ENCODE peak calls at places on chromosomes 7 and 10, in five cellular contexts. V is PC-9; J is GM23248; L is effector memory CD4-positive, alpha-beta T cell; R is tibial nerve. S is an unnamed sample.

GRCh38 chr10:117318909-117319308 is 56.3 kb downstream of the PDZD8 start:
- DNase-seq in L (no peak), V (no peak), R (no peak), J (peak), S (no peak)

GRCh38 chr7:21076579-21076978 is 289.9 kb upstream of the SP8 start:
- DNase-seq in V (peak), L (no peak), J (no peak), R (no peak), S (no peak)

GRCh38 chr7:83161851-83162401 is 758 bp downstream of the PCLO start:
- DNase-seq in J (no peak), L (no peak), R (no peak), V (no peak), S (no peak)

GRCh38 chr10:109898666-109899577 is 24.4 kb downstream of the XPNPEP1 start:
- DNase-seq in R (peak), L (no peak), V (no peak), J (peak), S (no peak)

GRCh38 chr7:121697731-121698396 is 175.1 kb upstream of the PTPRZ1 start:
- DNase-seq in L (no peak), V (no peak), J (no peak), R (no peak), S (no peak)

GRCh38 chr10:18238875-18239485 is 98.8 kb downstream of the CACNB2 start:
- DNase-seq in L (no peak), R (no peak), J (peak), V (no peak), S (no peak)

GRCh38 chr7:125391921-125392320 is 462.3 kb upstream of the POT1 start:
- DNase-seq in R (no peak), J (no peak), L (no peak), V (no peak), S (no peak)

GRCh38 chr7:16619979-16620408 is 25.6 kb downstream of the ANKMY2 start:
- DNase-seq in V (no peak), J (no peak), R (no peak), L (no peak), S (no peak)

GRCh38 chr7:135147899-135148721 is at the start of gene TMEM140:
- DNase-seq in V (peak), J (peak), R (peak), L (peak), S (peak)

GRCh38 chr7:134067164-134067563 is 60.0 kb upstream of the LRGUK start:
- DNase-seq in L (no peak), V (no peak), J (no peak), R (no peak), S (no peak)

GRCh38 chr10:5476918-5477525 is 22.3 kb downstream of the CALML5 start:
- DNase-seq in J (peak), L (no peak), R (no peak), V (no peak), S (no peak)

GRCh38 chr7:156493942-156494341 is 146.6 kb upstream of the RNF32 start:
- DNase-seq in L (no peak), R (no peak), J (no peak), V (peak), S (no peak)

GRCh38 chr10:132458595-132459251 is 61.7 kb downstream of the PWWP2B start:
- DNase-seq in J (peak), V (no peak), L (peak), R (peak), S (peak)

DNA sequence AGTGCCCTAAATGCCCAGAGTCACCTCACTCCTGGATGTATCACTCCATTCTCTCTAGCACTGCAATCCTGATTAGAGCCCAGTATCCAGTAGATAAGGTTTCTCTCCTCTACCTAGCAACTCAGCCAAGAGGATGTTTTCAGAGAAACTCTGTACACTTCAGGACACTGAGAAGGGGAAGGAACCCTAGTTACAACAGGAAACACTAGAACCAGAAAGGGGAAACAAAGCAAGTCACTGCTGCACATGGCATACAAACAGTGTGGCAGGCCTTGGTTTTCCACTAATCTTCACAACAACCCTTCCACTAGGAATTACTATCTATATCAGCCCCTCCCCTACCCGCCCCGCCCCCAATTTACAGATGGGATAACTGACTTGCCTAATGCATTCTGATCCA is 1.6 kb downstream of the FAM204A start:
- DNase-seq in L (no peak), J (no peak), V (no peak), R (no peak), S (no peak)
- H3K4me3 ChIP-seq in L (no peak), J (peak), V (no peak), R (no peak), S (no peak)

GRCh38 chr10:48302515-48303476 is 3.7 kb upstream of the MAPK8 start:
- DNase-seq in R (no peak), L (no peak), V (no peak), J (no peak), S (no peak)
- H3K4me3 ChIP-seq in R (no peak), L (no peak), V (no peak), J (no peak), S (no peak)

GRCh38 chr7:1849351-1849951 is 179.4 kb downstream of the ELFN1 start:
- DNase-seq in V (no peak), L (no peak), J (no peak), R (no peak), S (no peak)
- H3K4me3 ChIP-seq in V (no peak), L (no peak), J (no peak), R (no peak), S (no peak)

GRCh38 chr7:23058412-23059096 is 44.6 kb upstream of the HYCC1 start:
- DNase-seq in R (no peak), J (peak), V (no peak), L (no peak), S (no peak)
- H3K4me3 ChIP-seq in R (no peak), J (no peak), V (no peak), L (no peak), S (no peak)

GRCh38 chr10:124072106-124072505 is 21.3 kb downstream of the CHST15 start:
- DNase-seq in R (no peak), V (no peak), L (no peak), J (no peak), S (no peak)
- H3K4me3 ChIP-seq in R (no peak), V (no peak), L (no peak), J (no peak), S (no peak)

S was measured in naive thymus-derived CD4-positive, alpha-beta T cell.